ENCODE peak calls at places on chromosomes 13 and 19, in ten cellular contexts. A is omental fat pad, V is breast epithelium, W is HFFc6, T is K562, B is upper lobe of right lung, Z is AG09309, O is mesothelial cell of epicardium, I is fibroblast of villous mesenchyme, M is PC-3. C is an unnamed sample.
A peak's percentile ranks its signal among the peaks of the same experiment; 100 is the strongest.

GRCh38 chr13:46858776-46859175 is 38.1 kb downstream of the HTR2A start:
- DNase-seq in Z (no peak), V (no peak), I (no peak), M (no peak), O (no peak), T (no peak), B (no peak), W (no peak), A (no peak), C (no peak)

GRCh38 chr13:85509512-85509911 is 289.7 kb downstream of the SLITRK6 start:
- DNase-seq in V (no peak), M (peak; percentile 69), W (no peak), A (no peak), O (no peak), Z (no peak), B (no peak), I (no peak), T (no peak), C (no peak)

GRCh38 chr13:113162783-113163685 is 4.6 kb downstream of the PROZ start:
- DNase-seq in I (no peak), O (no peak), B (no peak), M (no peak), V (peak; percentile 7), T (no peak), A (no peak), Z (no peak), W (no peak), C (no peak)

GRCh38 chr19:44644391-44645016 is 794 bp downstream of the PVR start:
- DNase-seq in B (peak; percentile 68), T (peak; percentile 34), V (peak; percentile 21), W (peak; percentile 21), A (no peak), I (peak; percentile 61), O (no peak), Z (no peak), M (peak; percentile 44), C (no peak)

GRCh38 chr13:50326746-50327145 is 311.5 kb downstream of the KCNRG start:
- DNase-seq in O (no peak), Z (no peak), A (no peak), B (no peak), V (no peak), T (no peak), M (peak; percentile 5), W (no peak), I (peak; percentile 19), C (no peak)

GRCh38 chr13:62305758-62306157 is 890.1 kb upstream of the PCDH20 start:
- DNase-seq in A (no peak), M (no peak), W (no peak), O (no peak), I (no peak), B (no peak), T (no peak), Z (no peak), V (no peak), C (no peak)

GRCh38 chr13:107753286-107753685 is 462.1 kb downstream of the LIG4 start:
- DNase-seq in I (peak; percentile 83), O (no peak), A (no peak), T (no peak), W (no peak), M (no peak), Z (no peak), V (no peak), B (no peak), C (no peak)

GRCh38 chr13:105616313-105617075 is 919.0 kb downstream of the EFNB2 start:
- DNase-seq in B (no peak), M (peak; percentile 26), O (no peak), V (no peak), Z (no peak), I (peak; percentile 9), W (no peak), A (no peak), T (no peak), C (no peak)

DNA sequence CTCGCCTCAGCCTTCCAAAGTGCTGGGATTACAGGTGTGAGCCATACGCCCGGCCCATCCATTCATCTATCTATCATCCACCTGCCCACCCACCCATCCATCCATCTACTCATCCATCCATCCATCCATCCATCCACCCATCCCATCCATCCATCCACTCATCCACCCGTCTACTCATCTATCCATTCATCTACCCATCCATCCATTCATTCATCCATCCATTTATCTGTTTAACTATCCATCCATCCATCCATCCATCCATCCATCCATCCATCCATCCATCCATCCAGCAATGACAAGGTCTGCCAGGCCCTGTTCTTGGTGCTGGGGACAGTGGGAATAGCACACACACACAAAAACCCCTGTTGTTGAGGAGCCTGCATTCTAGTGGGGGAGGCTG is 4.5 kb downstream of the VAV1 start:
- DNase-seq in Z (no peak), B (no peak), T (no peak), O (no peak), A (no peak), M (no peak), W (no peak), I (no peak), V (no peak), C (no peak)
- TF ChIP-seq CTCF in Z (no peak), B (no peak), T (no peak), O (no peak), A (no peak), M (no peak), W (no peak), I (no peak), V (no peak), C (no peak)

DNA sequence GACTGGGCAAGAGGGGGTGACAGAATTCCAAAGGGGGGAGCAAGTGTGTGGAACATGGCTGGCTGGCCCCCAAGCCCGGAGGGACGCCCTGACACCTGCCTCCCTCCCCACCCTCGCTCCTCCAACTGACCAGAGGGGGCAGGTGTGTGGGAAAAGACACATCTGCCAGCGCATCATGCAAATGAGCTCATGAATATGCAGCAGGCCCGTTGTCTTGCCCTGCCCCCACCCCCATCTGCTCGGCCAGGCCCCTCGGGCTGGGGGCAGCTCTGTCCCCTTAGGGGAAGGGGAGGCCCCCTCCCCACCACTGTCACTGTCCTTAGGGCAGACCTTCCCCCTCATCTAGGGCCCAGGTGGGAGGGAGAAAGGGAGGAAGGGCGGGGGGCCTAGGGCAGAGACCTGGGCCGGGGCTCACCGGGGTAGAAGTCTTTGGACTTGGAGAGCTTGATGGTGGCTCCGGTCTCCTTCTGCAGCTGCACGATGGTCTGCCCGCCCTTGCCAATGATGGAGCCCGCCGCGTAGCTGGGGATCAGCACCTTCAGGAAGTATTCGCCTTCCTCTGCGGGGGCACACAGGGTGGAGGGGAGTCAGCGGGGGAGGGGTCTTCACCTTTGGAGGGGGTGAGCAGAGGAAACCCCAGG is 12.9 kb downstream of the NOVA2 start:
- DNase-seq in A (no peak), V (no peak), T (peak; percentile 39), Z (no peak), B (no peak), W (no peak), O (no peak), M (no peak), I (no peak), C (peak; percentile 80)
- TF ChIP-seq CTCF in A (no peak), V (no peak), T (peak; percentile 20), Z (no peak), B (no peak), W (peak; percentile 20), O (no peak), M (peak; percentile 18), I (no peak), C (peak; percentile 30)

GRCh38 chr19:51944798-51945552 is 17.7 kb downstream of the ZNF613 start:
- DNase-seq in A (no peak), I (no peak), B (no peak), M (no peak), W (no peak), O (no peak), V (no peak), T (no peak), Z (no peak), C (no peak)

GRCh38 chr19:51946602-51947001 is 19.3 kb downstream of the ZNF613 start:
- DNase-seq in Z (no peak), V (no peak), A (no peak), O (no peak), B (no peak), M (no peak), W (no peak), I (no peak), T (no peak), C (no peak)

DNA sequence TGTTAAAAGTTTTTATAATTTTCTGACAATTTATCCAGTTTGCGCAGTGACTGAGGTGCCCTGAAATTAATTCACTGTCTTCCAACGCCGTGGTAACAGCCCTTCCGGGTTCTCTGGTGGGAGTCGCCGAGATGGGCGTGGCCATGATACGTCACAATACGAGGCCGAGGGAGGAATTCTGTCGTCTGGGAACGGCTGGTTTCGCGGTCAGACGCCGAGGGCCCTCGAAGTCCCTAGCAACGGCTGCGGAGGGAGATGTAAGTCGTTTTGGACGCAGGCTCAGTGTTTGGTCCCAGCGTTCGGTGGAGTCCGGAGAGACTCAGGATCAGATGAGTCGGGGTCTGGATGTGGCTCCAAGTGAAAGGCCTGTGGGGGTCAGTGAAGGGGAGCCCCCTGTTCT is 21.7 kb downstream of the ZNF613 start:
- DNase-seq in I (peak; percentile 52), M (no peak), O (no peak), T (peak; percentile 12), B (no peak), V (no peak), W (no peak), Z (no peak), A (no peak), C (no peak)
- TF ChIP-seq CTCF in I (no peak), M (no peak), O (no peak), T (no peak), B (no peak), V (no peak), W (no peak), Z (no peak), A (no peak), C (no peak)

GRCh38 chr19:38793186-38793585 is 4.2 kb downstream of the LGALS7B start:
- DNase-seq in Z (no peak), V (no peak), M (peak; percentile 12), T (no peak), B (no peak), I (no peak), A (no peak), O (no peak), W (peak; percentile 9), C (no peak)

GRCh38 chr19:38793671-38794070 is 4.7 kb downstream of the LGALS7B start:
- DNase-seq in T (no peak), A (no peak), B (no peak), Z (no peak), I (no peak), M (no peak), V (no peak), O (no peak), W (no peak), C (no peak)

GRCh38 chr19:38796154-38796553 is 7.2 kb downstream of the LGALS7B start:
- DNase-seq in I (no peak), T (no peak), B (no peak), M (no peak), W (no peak), A (no peak), O (no peak), Z (no peak), V (no peak), C (no peak)

GRCh38 chr19:38795549-38795948 is 6.5 kb downstream of the LGALS7B start:
- DNase-seq in T (no peak), B (no peak), Z (no peak), M (no peak), O (no peak), A (no peak), I (no peak), W (no peak), V (no peak), C (no peak)

DNA sequence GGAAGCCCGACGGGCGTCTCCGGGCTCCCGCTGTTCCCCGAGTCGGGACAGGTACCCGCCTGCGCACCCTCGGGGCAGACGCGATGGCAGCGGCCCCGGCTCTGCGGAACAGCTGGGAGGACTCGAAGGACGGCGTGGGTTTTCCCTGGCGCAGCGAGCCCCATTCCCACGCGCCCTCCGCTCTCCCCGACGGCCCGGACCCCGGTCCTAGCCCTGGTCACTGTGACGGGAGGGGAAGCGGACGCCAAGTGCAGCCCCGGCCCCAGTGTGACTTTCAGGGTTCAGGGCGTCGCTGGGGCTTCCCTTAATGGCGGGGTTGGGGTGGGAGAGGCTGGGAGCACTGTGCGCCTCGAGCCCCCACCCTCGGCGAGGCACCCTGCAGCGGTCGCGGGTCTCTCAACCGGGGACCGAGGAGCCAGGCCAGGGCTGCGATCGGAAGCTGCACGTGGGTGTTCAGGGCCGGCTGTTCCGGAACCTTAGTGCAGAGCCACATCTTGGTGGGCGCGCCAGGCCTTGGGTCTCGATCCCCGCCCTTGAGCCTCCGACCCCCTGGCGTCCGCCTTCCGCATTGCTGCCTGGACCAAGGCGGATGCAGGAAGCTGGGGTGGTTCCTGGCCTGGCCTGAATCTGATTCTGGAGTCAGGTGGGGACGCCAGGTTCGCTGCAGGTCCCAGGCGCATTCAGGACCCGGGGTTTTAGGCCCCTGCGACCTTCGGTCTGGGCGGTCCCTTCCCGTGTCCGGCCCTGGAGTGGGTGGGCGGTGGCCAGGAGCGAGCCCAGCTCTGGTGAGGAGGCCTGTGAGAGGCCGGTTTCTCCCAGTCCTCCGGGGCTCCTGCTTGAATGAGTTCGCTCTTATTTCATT is 3.5 kb downstream of the LGALS7B start:
- DNase-seq in I (no peak), O (no peak), B (peak; percentile 82), V (no peak), Z (no peak), T (no peak), W (no peak), M (no peak), A (no peak), C (peak; percentile 80)
- TF ChIP-seq CTCF in I (peak; percentile 7), O (no peak), B (peak; percentile 50), V (peak; percentile 42), Z (peak; percentile 15), T (no peak), W (peak; percentile 43), M (no peak), A (no peak), C (peak; percentile 80)

C was measured in glutamatergic neuron.